ENCODE peak calls at places on chromosomes 4 and X, in four cellular contexts. N is Right ventricle myocardium superior, I is AG08395, T is body of pancreas. S is an unnamed sample.

GRCh38 chr4:157978680-157979361 is 194.0 kb downstream of the GASK1B start:
- DNase-seq in N (peak; percentile 62), I (peak; percentile 72), T (peak; percentile 39), S (no peak)

GRCh38 chr4:91267543-91267942 is 1036.2 kb upstream of the GRID2 start:
- DNase-seq in I (no peak), N (no peak), T (no peak), S (no peak)

GRCh38 chr4:17366496-17366895 is 145.4 kb downstream of the QDPR start:
- DNase-seq in T (no peak), N (no peak), I (peak; percentile 27), S (no peak)

GRCh38 chr4:112807999-112808398 is 171.1 kb downstream of the LARP7 start:
- DNase-seq in N (no peak), I (no peak), T (no peak), S (no peak)

GRCh38 chr4:36128689-36129088 is 115.6 kb downstream of the ARAP2 start:
- DNase-seq in I (no peak), T (no peak), N (no peak), S (no peak)

GRCh38 chr4:69056921-69057562 is 39.2 kb upstream of the UGT2B7 start:
- DNase-seq in N (no peak), I (no peak), T (no peak), S (no peak)

GRCh38 chr4:155759372-155760252 is 791 bp downstream of the GUCY1B1 start:
- DNase-seq in N (peak; percentile 85), I (peak; percentile 27), T (peak; percentile 68), S (peak; percentile 28)

GRCh38 chrX:17511556-17511955 is 136.6 kb downstream of the NHS start:
- DNase-seq in N (no peak), T (no peak), I (peak; percentile 25), S (no peak)

GRCh38 chr4:127214001-127214400 is 418.8 kb upstream of the INTU start:
- DNase-seq in I (peak; percentile 26), T (no peak), N (no peak), S (no peak)

S was measured in natural killer cell.